ENCODE peak calls at places on chromosomes 3 and 15, in six cellular contexts. K, N, O, Z, A and W are unnamed samples.

GRCh38 chr3:45991341-45991740 is 4.3 kb downstream of the FYCO1 start:
- DNase-seq in K (no peak), N (no peak), O (no peak), Z (no peak), A (no peak), W (no peak)

GRCh38 chr3:188788621-188789081 is 383.1 kb upstream of the TPRG1 start:
- DNase-seq in K (peak), N (no peak), O (no peak), Z (no peak), A (no peak), W (no peak)

GRCh38 chr3:147413712-147414325 is 4.7 kb downstream of the ZIC1 start:
- DNase-seq in K (no peak), N (no peak), O (no peak), Z (no peak), A (no peak), W (peak)

GRCh38 chr15:67510597-67511225 is 10.2 kb upstream of the C15orf61 start:
- DNase-seq in K (no peak), N (no peak), O (no peak), Z (no peak), A (no peak), W (no peak)

GRCh38 chr3:153242900-153243299 is 80.9 kb downstream of the RAP2B start:
- DNase-seq in K (peak), N (no peak), O (no peak), Z (no peak), A (no peak), W (no peak)

GRCh38 chr3:183430325-183430957 is 2.0 kb upstream of the MCF2L2 start:
- DNase-seq in K (no peak), N (no peak), O (no peak), Z (no peak), A (no peak), W (no peak)

GRCh38 chr3:159664011-159664410 is 324.6 kb upstream of the IL12A start:
- DNase-seq in K (no peak), N (no peak), O (no peak), Z (no peak), A (peak), W (no peak)

GRCh38 chr15:42373274-42373673 is 14.0 kb downstream of the CAPN3 start:
- DNase-seq in K (no peak), N (no peak), O (peak), Z (no peak), A (no peak), W (no peak)

GRCh38 chr3:65967376-65967775 is 71.3 kb downstream of the MAGI1 start:
- DNase-seq in K (no peak), N (no peak), O (no peak), Z (no peak), A (no peak), W (no peak)

GRCh38 chr15:89556413-89557262 is 18.6 kb upstream of the TICRR start:
- DNase-seq in K (peak), N (peak), O (peak), Z (no peak), A (peak), W (peak)

GRCh38 chr3:40645883-40646282 is 121.1 kb downstream of the ZNF621 start:
- DNase-seq in K (no peak), N (no peak), O (no peak), Z (no peak), A (no peak), W (no peak)

DNA sequence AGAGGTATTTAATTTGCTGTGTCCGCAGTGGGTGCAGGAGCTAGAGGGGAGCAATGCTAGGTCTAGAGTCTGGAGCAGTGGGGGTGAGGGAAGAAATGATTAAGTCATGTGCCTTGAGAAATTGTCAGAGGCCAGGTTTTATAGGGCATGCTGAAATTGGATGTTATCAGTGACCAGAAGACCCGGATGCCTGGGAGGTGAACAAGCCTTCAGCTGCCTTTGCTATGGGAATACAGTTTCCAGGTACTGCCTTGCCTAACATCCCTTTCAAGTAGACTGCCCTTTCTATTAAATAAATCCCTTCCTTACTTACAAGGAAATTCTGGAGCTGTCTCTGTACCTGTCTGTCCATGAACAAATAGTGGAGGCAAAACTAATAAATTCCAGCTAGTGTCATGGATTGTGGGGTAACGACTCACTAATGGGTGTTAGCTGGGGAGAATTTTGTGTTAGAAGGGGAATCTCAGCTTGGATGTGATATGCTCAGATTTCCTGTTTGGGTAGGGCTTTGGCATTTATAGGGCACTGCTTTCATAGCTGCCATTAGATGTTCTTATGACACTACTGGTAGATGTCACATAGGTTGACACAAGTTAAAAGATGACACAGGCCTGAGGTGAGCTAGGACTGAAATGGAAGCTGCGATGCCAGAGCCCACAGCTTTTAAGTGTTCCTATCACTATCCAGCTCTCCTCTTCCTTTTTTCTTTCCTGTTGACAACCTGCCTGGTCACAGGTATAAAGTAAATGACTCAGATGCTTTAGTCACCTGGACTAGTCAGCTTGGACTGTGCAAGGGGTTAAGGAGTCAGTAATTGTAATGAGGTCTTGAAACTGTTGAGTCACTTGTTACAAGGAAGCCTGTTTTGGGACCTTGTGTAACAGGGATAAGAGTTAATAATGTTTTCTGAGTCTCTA is 21.3 kb downstream of the CHD2 start:
- DNase-seq in K (no peak), N (no peak), O (no peak), Z (no peak), A (no peak), W (no peak)
- TF ChIP-seq GABPA in K (no peak), N (no peak), O (no peak), Z (no peak), A (no peak), W (no peak)

GRCh38 chr3:9067352-9067975 is 104.2 kb upstream of the RAD18 start:
- DNase-seq in K (peak), N (peak), O (peak), Z (peak), A (peak), W (peak)
- TF ChIP-seq GABPA in K (no peak), N (no peak), O (no peak), Z (no peak), A (no peak), W (no peak)

DNA sequence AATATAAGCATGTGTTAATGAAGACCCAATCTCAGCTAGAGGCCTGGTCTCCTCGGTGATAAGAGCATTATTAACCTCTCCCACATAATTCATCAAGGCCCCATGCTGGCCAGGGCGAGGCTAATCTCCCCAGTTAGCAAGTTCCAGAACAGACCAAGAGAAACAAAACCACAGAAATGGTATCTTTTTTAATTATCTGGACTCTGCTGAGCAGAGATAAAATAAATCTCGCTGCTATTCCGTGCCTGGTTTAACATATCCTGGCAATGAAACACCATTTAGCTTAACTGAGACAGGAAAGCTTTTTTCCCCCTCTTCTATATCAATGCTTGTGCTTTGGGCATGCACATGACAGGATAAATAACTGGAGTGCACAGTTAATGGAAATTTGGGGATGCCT is 72.5 kb upstream of the ARHGEF3 start:
- DNase-seq in K (no peak), N (no peak), O (no peak), Z (no peak), A (peak), W (no peak)
- TF ChIP-seq GABPA in K (no peak), N (no peak), O (no peak), Z (no peak), A (no peak), W (no peak)

DNA sequence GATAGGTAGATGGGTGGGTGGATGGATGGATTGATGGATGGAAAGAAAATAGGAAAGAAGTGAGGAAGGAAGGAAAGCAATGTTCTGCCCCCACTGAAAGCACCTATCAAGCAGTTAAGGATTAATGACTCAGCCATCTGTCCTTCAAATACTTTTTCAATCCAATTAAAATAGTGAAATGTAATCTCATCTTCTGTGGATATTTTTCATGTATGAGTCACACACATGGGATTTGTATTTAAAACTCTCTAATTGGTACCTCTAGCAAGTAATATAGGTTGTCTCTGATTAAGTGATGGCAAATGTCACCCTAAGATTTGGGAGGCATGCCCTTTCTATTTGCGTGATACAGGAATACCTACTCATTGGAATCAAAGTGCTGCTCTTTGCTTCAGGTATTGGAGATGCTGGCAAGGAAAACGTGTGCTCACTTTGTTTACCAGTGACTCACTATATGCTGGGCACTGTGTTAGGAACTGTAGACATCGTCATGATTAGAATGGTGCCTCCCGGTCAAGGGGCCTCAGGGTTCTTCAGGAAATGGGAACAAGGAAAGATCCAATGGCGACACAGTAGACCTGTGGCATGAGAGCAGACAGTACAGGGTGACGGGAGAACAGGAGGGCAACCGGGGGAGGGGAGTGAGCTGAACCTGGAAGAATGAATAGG is 230.1 kb downstream of the CLSTN2 start:
- DNase-seq in K (no peak), N (no peak), O (no peak), Z (no peak), A (no peak), W (peak)
- TF ChIP-seq GABPA in K (no peak), N (no peak), O (no peak), Z (no peak), A (no peak), W (no peak)

GRCh38 chr3:24538891-24539290 is 44.2 kb upstream of the THRB start:
- DNase-seq in K (no peak), N (no peak), O (no peak), Z (no peak), A (no peak), W (no peak)
- TF ChIP-seq GABPA in K (no peak), N (no peak), O (no peak), Z (no peak), A (no peak), W (no peak)

GRCh38 chr3:14524311-14524711 is 15.8 kb downstream of the GRIP2 start:
- DNase-seq in K (no peak), N (peak), O (no peak), Z (no peak), A (no peak), W (no peak)

GRCh38 chr3:14525685-14526631 is 14.2 kb downstream of the GRIP2 start:
- DNase-seq in K (no peak), N (no peak), O (no peak), Z (no peak), A (no peak), W (no peak)

GRCh38 chr3:14522768-14523167 is 17.4 kb downstream of the GRIP2 start:
- DNase-seq in K (no peak), N (no peak), O (no peak), Z (no peak), A (no peak), W (no peak)

GRCh38 chr3:14523792-14524191 is 16.4 kb downstream of the GRIP2 start:
- DNase-seq in K (no peak), N (no peak), O (no peak), Z (no peak), A (no peak), W (no peak)

DNA sequence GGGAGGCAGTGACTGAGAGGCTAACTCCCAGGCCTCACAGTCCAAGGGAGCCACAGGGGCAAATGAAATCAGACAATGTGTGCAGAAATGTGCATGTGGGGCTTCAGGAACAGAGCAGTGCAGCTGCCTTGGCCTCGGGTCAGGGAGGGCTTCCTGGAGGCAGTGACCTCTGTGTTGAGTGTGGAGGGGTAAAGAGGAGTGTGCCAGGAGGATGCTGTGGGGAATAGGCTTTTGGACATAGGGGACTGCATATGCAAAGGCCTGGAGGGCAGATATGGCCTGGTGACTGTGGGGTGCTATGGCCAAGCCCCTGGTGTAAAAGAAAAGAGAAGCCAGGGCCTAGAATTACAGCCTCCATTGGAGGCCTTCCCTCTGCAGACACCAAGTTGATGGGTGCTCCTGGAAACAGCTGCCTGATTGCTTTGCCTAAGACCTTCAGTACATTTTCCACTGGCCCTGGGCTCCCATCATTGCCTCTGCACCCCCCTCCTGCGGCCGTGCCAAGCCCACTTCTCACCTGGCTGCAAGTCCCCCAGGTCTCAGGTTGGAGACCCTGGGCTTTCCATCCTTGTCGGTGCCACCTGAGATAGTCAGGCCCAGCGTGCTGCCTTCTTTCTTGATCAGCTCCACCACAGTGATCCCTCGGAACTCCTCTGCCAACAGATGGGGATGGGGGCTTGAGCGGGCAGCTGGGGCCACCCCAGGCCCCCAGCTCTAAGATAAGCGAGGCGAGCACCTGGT is 15.1 kb downstream of the GRIP2 start:
- DNase-seq in K (no peak), N (no peak), O (no peak), Z (no peak), A (no peak), W (no peak)
- TF ChIP-seq GABPA in K (no peak), N (no peak), O (no peak), Z (no peak), A (no peak), W (no peak)

GRCh38 chr3:43637702-43638101 is 15.9 kb upstream of the ANO10 start:
- DNase-seq in K (no peak), N (no peak), O (no peak), Z (no peak), A (no peak), W (no peak)

GRCh38 chr3:43638594-43639447 is 17.0 kb upstream of the ANO10 start:
- DNase-seq in K (peak), N (peak), O (no peak), Z (no peak), A (no peak), W (no peak)

GRCh38 chr3:43644443-43644842 is 22.6 kb upstream of the ANO10 start:
- DNase-seq in K (no peak), N (no peak), O (no peak), Z (no peak), A (no peak), W (no peak)

GRCh38 chr3:43641306-43642114 is 19.7 kb upstream of the ANO10 start:
- DNase-seq in K (peak), N (no peak), O (no peak), Z (no peak), A (no peak), W (no peak)
- TF ChIP-seq GABPA in K (no peak), N (no peak), O (no peak), Z (no peak), A (no peak), W (no peak)

DNA sequence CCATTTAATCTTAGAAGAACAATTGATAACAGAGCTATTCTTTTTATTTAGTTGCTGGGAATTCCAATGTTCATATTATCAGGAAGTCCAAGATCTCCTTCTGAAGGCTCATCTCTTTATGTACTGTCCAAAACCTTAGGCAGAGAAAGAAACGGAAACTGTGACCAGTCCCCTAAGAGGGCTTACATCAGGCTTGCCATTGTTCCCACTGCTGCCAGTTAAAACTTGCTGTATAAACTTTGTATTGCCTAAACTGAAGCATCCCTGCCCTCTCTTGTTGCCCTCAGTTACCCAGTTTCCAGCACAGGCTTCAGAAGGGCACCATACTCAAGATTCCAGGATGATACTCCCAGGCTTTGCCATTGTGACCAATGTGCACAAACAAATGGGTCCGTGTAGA is 435.2 kb upstream of the NAALADL2 start:
- DNase-seq in K (no peak), N (no peak), O (no peak), Z (no peak), A (no peak), W (no peak)
- TF ChIP-seq GABPA in K (no peak), N (no peak), O (no peak), Z (no peak), A (no peak), W (no peak)

GRCh38 chr15:33226559-33227181 is 32.2 kb upstream of the FMN1 start:
- DNase-seq in K (peak), N (peak), O (no peak), Z (peak), A (peak), W (no peak)
- TF ChIP-seq GABPA in K (no peak), N (no peak), O (no peak), Z (no peak), A (no peak), W (no peak)